ENCODE peak calls at places on chromosomes 5 and 9, in six cellular contexts. L, B, D, P, K and A are unnamed samples.

GRCh38 chr9:35540315-35540714 is 50.4 kb downstream of the RUSC2 start:
- DNase-seq in B (no peak), P (no peak), L (no peak), K (no peak), D (no peak), A (no peak)

GRCh38 chr9:77953590-77953989 is 78.0 kb downstream of the GNAQ start:
- DNase-seq in B (peak), K (no peak), L (no peak), P (no peak), D (no peak), A (no peak)

GRCh38 chr9:131337131-131337848 is 47.8 kb downstream of the PLPP7 start:
- DNase-seq in D (no peak), B (no peak), L (no peak), K (no peak), P (no peak), A (no peak)

GRCh38 chr9:82152181-82152580 is 163.6 kb downstream of the SPATA31D1 start:
- DNase-seq in P (no peak), B (peak), L (no peak), K (no peak), D (no peak), A (no peak)

GRCh38 chr5:72503888-72504491 is 3.2 kb downstream of the ZNF366 start:
- DNase-seq in D (no peak), B (peak), P (peak), K (peak), L (no peak), A (no peak)

GRCh38 chr5:124372457-124372856 is 374.0 kb downstream of the ZNF608 start:
- DNase-seq in D (no peak), K (no peak), P (no peak), B (peak), L (no peak), A (no peak)

GRCh38 chr5:153827407-153827806 is 211.3 kb downstream of the FAM114A2 start:
- DNase-seq in L (no peak), B (peak), D (no peak), K (peak), P (peak), A (no peak)

GRCh38 chr5:11888221-11888620 is 16.0 kb downstream of the CTNND2 start:
- DNase-seq in L (no peak), P (no peak), B (no peak), D (no peak), K (no peak), A (no peak)

GRCh38 chr5:67400752-67401151 is 204.2 kb upstream of the CD180 start:
- DNase-seq in K (no peak), P (no peak), B (peak), D (no peak), L (no peak), A (no peak)

GRCh38 chr9:88523056-88523455 is 11.9 kb upstream of the NXNL2 start:
- DNase-seq in K (peak), D (no peak), B (peak), P (no peak), L (no peak), A (no peak)

GRCh38 chr5:158351485-158352140 is 492.7 kb upstream of the CLINT1 start:
- DNase-seq in P (no peak), B (no peak), L (no peak), K (no peak), D (no peak), A (no peak)

GRCh38 chr5:95327211-95327610 is 42.3 kb upstream of the MCTP1 start:
- DNase-seq in P (no peak), D (no peak), L (no peak), K (no peak), B (no peak), A (no peak)

GRCh38 chr9:87968155-87968554 is 6.2 kb downstream of the CDK20 start:
- DNase-seq in D (no peak), P (no peak), L (no peak), K (no peak), B (no peak), A (no peak)

GRCh38 chr9:89505795-89506385 is 8.0 kb upstream of the SEMA4D start:
- DNase-seq in P (no peak), L (no peak), K (no peak), D (no peak), B (no peak), A (no peak)

GRCh38 chr9:31188496-31188895 is 1195.9 kb upstream of the ACO1 start:
- DNase-seq in L (no peak), P (no peak), K (no peak), B (no peak), D (no peak), A (no peak)

GRCh38 chr5:124349931-124350330 is 396.5 kb downstream of the ZNF608 start:
- DNase-seq in D (no peak), P (no peak), K (no peak), L (no peak), B (no peak), A (no peak)

GRCh38 chr5:180085837-180086236 is 14.3 kb upstream of the RNF130 start:
- DNase-seq in K (no peak), L (peak), D (no peak), P (peak), B (no peak), A (no peak)